ENCODE peak calls at places on chromosomes 5 and 9, in five cellular contexts. One of them, this sample, is unnamed.

GRCh38 chr9:4211022-4211421 is 88.8 kb downstream of the GLIS3 start:
- DNase-seq in stimulated activated CD4-positive, alpha-beta T cell treated with anti-CD3 and anti-CD28 coated beads, Interleukin-2, amount 100 ng/mL, for 48 hours: no peak
- DNase-seq in T1000: no peak
- DNase-seq in EL: no peak
- DNase-seq in skeletal muscle cell: no peak
- DNase-seq in this sample: no peak

GRCh38 chr5:1882337-1883119 is at the start of gene IRX4:
- DNase-seq in stimulated activated CD4-positive, alpha-beta T cell treated with anti-CD3 and anti-CD28 coated beads, Interleukin-2, amount 100 ng/mL, for 48 hours: no peak
- DNase-seq in T1000: no peak
- DNase-seq in EL: peak; percentile 10
- DNase-seq in skeletal muscle cell: no peak
- DNase-seq in this sample: no peak

GRCh38 chr5:74131256-74131655 is 505.3 kb downstream of the ARHGEF28 start:
- DNase-seq in stimulated activated CD4-positive, alpha-beta T cell treated with anti-CD3 and anti-CD28 coated beads, Interleukin-2, amount 100 ng/mL, for 48 hours: no peak
- DNase-seq in T1000: no peak
- DNase-seq in EL: no peak
- DNase-seq in skeletal muscle cell: no peak
- DNase-seq in this sample: no peak

GRCh38 chr9:117703538-117703937 is 665 bp upstream of the TLR4 start:
- DNase-seq in stimulated activated CD4-positive, alpha-beta T cell treated with anti-CD3 and anti-CD28 coated beads, Interleukin-2, amount 100 ng/mL, for 48 hours: no peak
- DNase-seq in T1000: no peak
- DNase-seq in EL: peak; percentile 48
- DNase-seq in skeletal muscle cell: no peak
- DNase-seq in this sample: no peak

GRCh38 chr9:85310531-85311070 is 431.2 kb downstream of the AGTPBP1 start:
- DNase-seq in stimulated activated CD4-positive, alpha-beta T cell treated with anti-CD3 and anti-CD28 coated beads, Interleukin-2, amount 100 ng/mL, for 48 hours: no peak
- DNase-seq in T1000: no peak
- DNase-seq in EL: no peak
- DNase-seq in skeletal muscle cell: no peak
- DNase-seq in this sample: no peak

GRCh38 chr9:105188746-105189145 is 55.7 kb upstream of the SLC44A1 start:
- DNase-seq in stimulated activated CD4-positive, alpha-beta T cell treated with anti-CD3 and anti-CD28 coated beads, Interleukin-2, amount 100 ng/mL, for 48 hours: no peak
- DNase-seq in T1000: no peak
- DNase-seq in EL: no peak
- DNase-seq in skeletal muscle cell: no peak
- DNase-seq in this sample: no peak

GRCh38 chr5:126656397-126657007 is 55.8 kb downstream of the PHAX start:
- DNase-seq in stimulated activated CD4-positive, alpha-beta T cell treated with anti-CD3 and anti-CD28 coated beads, Interleukin-2, amount 100 ng/mL, for 48 hours: no peak
- DNase-seq in T1000: no peak
- DNase-seq in EL: peak; percentile 49
- DNase-seq in skeletal muscle cell: no peak
- DNase-seq in this sample: peak; percentile 18

GRCh38 chr9:130186051-130186450 is 13.8 kb downstream of the NCS1 start:
- DNase-seq in stimulated activated CD4-positive, alpha-beta T cell treated with anti-CD3 and anti-CD28 coated beads, Interleukin-2, amount 100 ng/mL, for 48 hours: no peak
- DNase-seq in T1000: no peak
- DNase-seq in EL: no peak
- DNase-seq in skeletal muscle cell: no peak
- DNase-seq in this sample: no peak

GRCh38 chr5:128271859-128272446 is 188.4 kb downstream of the SLC12A2 start:
- DNase-seq in stimulated activated CD4-positive, alpha-beta T cell treated with anti-CD3 and anti-CD28 coated beads, Interleukin-2, amount 100 ng/mL, for 48 hours: no peak
- DNase-seq in T1000: no peak
- DNase-seq in EL: peak; percentile 26
- DNase-seq in skeletal muscle cell: no peak
- DNase-seq in this sample: no peak

This sample was measured in AG04450.